ENCODE peak calls at places on chromosomes 16 and 17, in eight cellular contexts. X is EL, M is CMK, F is cardiac fibroblast, Z is occipital lobe, R is progenitor cell of endocrine pancreas, V is HT1080, N is NCI-H1105 treated with DMSO at 0.1 percent for 48 hours. T is an unnamed sample.

GRCh38 chr16:65905326-65905725 is 461.2 kb upstream of the CDH5 start:
- DNase-seq in X (no peak), M (no peak), F (no peak), Z (no peak), R (no peak), V (no peak), N (no peak), T (no peak)

GRCh38 chr16:66084306-66084705 is 282.2 kb upstream of the CDH5 start:
- DNase-seq in X (no peak), M (no peak), F (peak), Z (no peak), R (no peak), V (no peak), N (no peak), T (no peak)

GRCh38 chr17:50908860-50909764 is 43.0 kb upstream of the TOB1 start:
- DNase-seq in X (no peak), M (no peak), F (no peak), Z (no peak), R (peak), V (no peak), N (no peak), T (no peak)

GRCh38 chr17:55540414-55541091 is 29.3 kb upstream of the SMIM36 start:
- DNase-seq in X (peak), M (no peak), F (peak), Z (no peak), R (no peak), V (peak), N (no peak), T (no peak)

GRCh38 chr16:23700509-23700908 is 12.5 kb downstream of the ERN2 start:
- DNase-seq in X (no peak), M (no peak), F (no peak), Z (no peak), R (no peak), V (no peak), N (peak), T (no peak)

GRCh38 chr16:25065899-25066298 is 45.6 kb upstream of the LCMT1 start:
- DNase-seq in X (no peak), M (no peak), F (no peak), Z (no peak), R (no peak), V (no peak), N (no peak), T (no peak)

GRCh38 chr16:10668322-10669045 is 26.2 kb downstream of the TEKT5 start:
- DNase-seq in X (peak), M (no peak), F (peak), Z (no peak), R (no peak), V (peak), N (no peak), T (peak)

GRCh38 chr16:17358350-17358749 is 112.4 kb downstream of the XYLT1 start:
- DNase-seq in X (no peak), M (no peak), F (no peak), Z (no peak), R (no peak), V (no peak), N (no peak), T (no peak)